ENCODE peak calls at places on chromosomes 13 and 19, in ten cellular contexts. M is CD4-positive, CD25-positive, alpha-beta regulatory T cell; A is IMR-90; J is A549; W is psoas muscle; G is ascending aorta; X is gastrocnemius medialis; B is H1; V is NT2/D1; L is ovary. F is an unnamed sample.
A peak's percentile ranks its signal among the peaks of the same experiment; 100 is the strongest.

GRCh38 chr13:76820759-76821158 is 65.4 kb downstream of the KCTD12 start:
- DNase-seq in M (no peak), A (no peak), J (no peak), W (peak; percentile 79), G (peak; percentile 71), X (peak; percentile 53), B (no peak), V (no peak), L (no peak), F (no peak)

GRCh38 chr13:20815469-20815868 is 41.7 kb upstream of the EEF1AKMT1 start:
- DNase-seq in M (no peak), A (peak; percentile 15), J (no peak), W (no peak), G (no peak), X (no peak), B (no peak), V (no peak), L (no peak), F (no peak)

GRCh38 chr19:50461066-50461875 is 15.0 kb upstream of the EMC10 start:
- DNase-seq in M (peak; percentile 49), A (peak; percentile 64), J (peak; percentile 99), W (peak; percentile 68), G (no peak), X (no peak), B (no peak), V (peak; percentile 43), L (peak; percentile 49), F (no peak)

GRCh38 chr19:12345197-12345596 is 11.8 kb upstream of the ZNF563 start:
- DNase-seq in M (no peak), A (no peak), J (no peak), W (no peak), G (no peak), X (no peak), B (no peak), V (no peak), L (no peak), F (no peak)

GRCh38 chr13:64248371-64249065 is 2832.9 kb upstream of the PCDH20 start:
- DNase-seq in M (no peak), A (peak; percentile 33), J (no peak), W (no peak), G (no peak), X (no peak), B (no peak), V (no peak), L (no peak), F (no peak)

GRCh38 chr13:98285317-98285716 is 108.2 kb upstream of the RNF113B start:
- DNase-seq in M (no peak), A (peak; percentile 49), J (no peak), W (no peak), G (no peak), X (no peak), B (no peak), V (no peak), L (no peak), F (no peak)

GRCh38 chr19:55473613-55474012 is 2.8 kb upstream of the ZNF628 start:
- DNase-seq in M (no peak), A (no peak), J (no peak), W (no peak), G (no peak), X (no peak), B (no peak), V (no peak), L (no peak), F (no peak)

GRCh38 chr19:29318581-29318980 is 105.6 kb upstream of the UQCRFS1 start:
- DNase-seq in M (no peak), A (no peak), J (no peak), W (no peak), G (no peak), X (no peak), B (no peak), V (no peak), L (no peak), F (no peak)

GRCh38 chr13:79837741-79838450 is 356.9 kb downstream of the NDFIP2 start:
- DNase-seq in M (no peak), A (peak; percentile 75), J (no peak), W (no peak), G (no peak), X (no peak), B (no peak), V (no peak), L (no peak), F (no peak)

GRCh38 chr19:3524075-3524842 is 14.7 kb upstream of the TEKTIP1 start:
- DNase-seq in M (no peak), A (no peak), J (no peak), W (no peak), G (no peak), X (no peak), B (no peak), V (no peak), L (no peak), F (peak; percentile 2)

GRCh38 chr13:27359203-27359821 is 65.1 kb upstream of the GTF3A start:
- DNase-seq in M (peak; percentile 68), A (peak; percentile 73), J (peak; percentile 53), W (peak; percentile 70), G (peak; percentile 77), X (peak; percentile 10), B (no peak), V (no peak), L (peak; percentile 71), F (peak; percentile 41)

DNA sequence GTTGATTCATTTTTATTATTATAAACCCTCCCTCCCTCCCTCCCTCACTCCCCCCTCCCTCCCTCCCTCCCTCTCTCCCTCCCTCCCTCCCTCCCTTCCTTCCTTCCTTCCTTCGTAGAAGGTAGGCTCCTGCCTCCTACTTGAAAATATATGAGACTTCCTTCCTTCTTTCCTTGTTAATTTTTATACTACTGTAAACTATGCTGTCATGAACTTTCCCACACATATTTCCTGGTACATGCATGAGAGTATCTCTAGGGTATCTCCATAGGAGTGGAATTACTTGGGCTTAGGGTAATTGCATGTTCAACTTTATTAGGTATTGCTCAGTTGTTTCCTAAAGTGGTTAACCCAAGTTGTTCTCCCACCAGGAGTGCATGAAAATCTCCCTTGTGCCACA is 330.6 kb downstream of the KCNRG start:
- DNase-seq in M (no peak), A (no peak), J (no peak), W (no peak), G (no peak), X (no peak), B (no peak), V (no peak), L (no peak), F (no peak)
- H3K9me3 ChIP-seq in M (no peaks in the 10 kb centered on the region), A (no peaks in the 10 kb centered on the region), J (no peaks in the 10 kb centered on the region), W (no peaks in the 10 kb centered on the region), G (no peaks in the 10 kb centered on the region), X (no peaks in the 10 kb centered on the region), B (no peaks in the 10 kb centered on the region), V (no peaks in the 10 kb centered on the region), L (no peaks in the 10 kb centered on the region), F (no peaks in the 10 kb centered on the region)

GRCh38 chr19:58217069-58217481 is 11.6 kb upstream of the ZNF544 start:
- DNase-seq in M (no peak), A (no peak), J (no peak), W (no peak), G (no peak), X (no peak), B (no peak), V (no peak), L (no peak), F (no peak)
- H3K9me3 ChIP-seq in M (peaks cover 72% of the 10 kb centered on the region), A (peaks cover 67% of the 10 kb centered on the region), J (peaks cover 90% of the 10 kb centered on the region), W (peaks cover 73% of the 10 kb centered on the region), G (peaks cover 81% of the 10 kb centered on the region), X (peaks cover 45% of the 10 kb centered on the region), B (peaks cover 13% of the 10 kb centered on the region), V (peaks cover 22% of the 10 kb centered on the region), L (peaks cover 17% of the 10 kb centered on the region), F (peaks cover 22% of the 10 kb centered on the region)

GRCh38 chr19:15769586-15769985 is 17.9 kb upstream of the OR10H5 start:
- DNase-seq in M (no peak), A (no peak), J (no peak), W (no peak), G (no peak), X (no peak), B (no peak), V (no peak), L (no peak), F (no peak)
- H3K9me3 ChIP-seq in M (no peaks in the 10 kb centered on the region), A (peaks cover 31% of the 10 kb centered on the region), J (no peaks in the 10 kb centered on the region), W (no peaks in the 10 kb centered on the region), G (no peaks in the 10 kb centered on the region), X (no peaks in the 10 kb centered on the region), B (peaks cover 63% of the 10 kb centered on the region), V (no peaks in the 10 kb centered on the region), L (no peaks in the 10 kb centered on the region), F (no peaks in the 10 kb centered on the region)

GRCh38 chr19:5942991-5943390 is 28.9 kb downstream of the CAPS start:
- DNase-seq in M (no peak), A (no peak), J (no peak), W (no peak), G (no peak), X (no peak), B (no peak), V (no peak), L (no peak), F (no peak)
- H3K9me3 ChIP-seq in M (no peaks in the 10 kb centered on the region), A (no peaks in the 10 kb centered on the region), J (no peaks in the 10 kb centered on the region), W (no peaks in the 10 kb centered on the region), G (no peaks in the 10 kb centered on the region), X (no peaks in the 10 kb centered on the region), B (no peaks in the 10 kb centered on the region), V (no peaks in the 10 kb centered on the region), L (no peaks in the 10 kb centered on the region), F (no peaks in the 10 kb centered on the region)

GRCh38 chr19:57688011-57688763 is 6.4 kb downstream of the ZNF551 start:
- DNase-seq in M (no peak), A (no peak), J (no peak), W (no peak), G (no peak), X (no peak), B (no peak), V (no peak), L (no peak), F (no peak)
- H3K9me3 ChIP-seq in M (peaks cover 97% of the 10 kb centered on the region), A (peaks cover 75% of the 10 kb centered on the region), J (peaks cover 100% of the 10 kb centered on the region), W (peaks cover 88% of the 10 kb centered on the region), G (peaks cover 94% of the 10 kb centered on the region), X (peaks cover 25% of the 10 kb centered on the region), B (peaks cover 60% of the 10 kb centered on the region), V (peaks cover 59% of the 10 kb centered on the region), L (peaks cover 23% of the 10 kb centered on the region), F (peaks cover 68% of the 10 kb centered on the region)

DNA sequence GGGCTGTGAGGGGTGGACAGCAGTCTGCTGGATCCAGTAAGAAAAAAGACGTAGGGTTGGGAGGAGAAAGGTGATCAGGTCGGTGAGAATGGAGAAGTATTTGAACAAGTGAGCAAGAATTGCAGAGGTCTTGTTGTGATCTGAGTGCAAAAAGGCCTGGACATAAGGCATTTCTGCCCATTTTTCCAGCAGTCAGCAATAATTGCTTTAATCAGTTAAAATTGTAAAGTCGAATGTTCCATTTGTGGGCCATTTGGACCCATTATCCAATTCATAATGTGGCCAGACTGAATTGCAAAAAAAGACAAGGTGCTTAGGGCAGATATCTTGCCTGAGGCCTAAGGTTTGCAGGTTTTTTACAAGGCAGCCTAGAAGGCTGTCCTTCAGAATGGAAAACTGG is 86.1 kb downstream of the ZNF737 start:
- DNase-seq in M (no peak), A (no peak), J (no peak), W (no peak), G (no peak), X (no peak), B (no peak), V (no peak), L (no peak), F (no peak)
- H3K9me3 ChIP-seq in M (peaks cover 40% of the 10 kb centered on the region), A (peaks cover 27% of the 10 kb centered on the region), J (peaks cover 9% of the 10 kb centered on the region), W (no peaks in the 10 kb centered on the region), G (no peaks in the 10 kb centered on the region), X (no peaks in the 10 kb centered on the region), B (no peaks in the 10 kb centered on the region), V (peaks cover 12% of the 10 kb centered on the region), L (no peaks in the 10 kb centered on the region), F (peaks cover 3% of the 10 kb centered on the region)

GRCh38 chr19:51889934-51890333 is 2.2 kb upstream of the ZNF577 start:
- DNase-seq in M (no peak), A (no peak), J (no peak), W (no peak), G (no peak), X (no peak), B (no peak), V (no peak), L (no peak), F (no peak)
- H3K9me3 ChIP-seq in M (peaks cover 100% of the 10 kb centered on the region), A (peaks cover 24% of the 10 kb centered on the region), J (peaks cover 91% of the 10 kb centered on the region), W (peaks cover 65% of the 10 kb centered on the region), G (peaks cover 57% of the 10 kb centered on the region), X (peaks cover 31% of the 10 kb centered on the region), B (peaks cover 54% of the 10 kb centered on the region), V (peaks cover 75% of the 10 kb centered on the region), L (peaks cover 7% of the 10 kb centered on the region), F (peaks cover 62% of the 10 kb centered on the region)